ENCODE peak calls at places on chromosomes 3 and 15, in six cellular contexts. Y, M, D, U, W and O are unnamed samples.
A peak's percentile ranks its signal among the peaks of the same experiment; 100 is the strongest.

GRCh38 chr3:177724020-177724638 is 526.8 kb upstream of the TBL1XR1 start:
- DNase-seq in Y (no peak), M (peak; percentile 29), D (no peak), U (peak; percentile 45), W (no peak), O (no peak)

GRCh38 chr15:78408961-78409360 is 29.1 kb upstream of the IREB2 start:
- DNase-seq in Y (no peak), M (peak; percentile 31), D (no peak), U (no peak), W (no peak), O (no peak)

GRCh38 chr3:193011956-193012355 is 94.3 kb upstream of the MB21D2 start:
- DNase-seq in Y (no peak), M (no peak), D (no peak), U (no peak), W (no peak), O (no peak)

GRCh38 chr3:98521897-98522537 is 685 bp downstream of the CLDND1 start:
- DNase-seq in Y (peak; percentile 68), M (peak; percentile 78), D (no peak), U (peak; percentile 80), W (no peak), O (peak; percentile 26)

GRCh38 chr15:60548101-60548500 is 69.2 kb upstream of the ICE2 start:
- DNase-seq in Y (no peak), M (no peak), D (no peak), U (no peak), W (no peak), O (no peak)

GRCh38 chr15:84734794-84735479 is 13.5 kb upstream of the ZNF592 start:
- DNase-seq in Y (peak; percentile 63), M (peak; percentile 64), D (peak; percentile 93), U (peak; percentile 51), W (peak; percentile 88), O (no peak)

GRCh38 chr15:96345560-96346389 is 15.3 kb downstream of the NR2F2 start:
- DNase-seq in Y (peak; percentile 83), M (peak; percentile 58), D (peak; percentile 70), U (peak; percentile 90), W (no peak), O (no peak)

GRCh38 chr15:65044724-65045481 is at the start of gene SLC51B:
- DNase-seq in Y (no peak), M (peak; percentile 13), D (no peak), U (peak; percentile 84), W (no peak), O (no peak)

GRCh38 chr15:78727561-78727960 is 83.7 kb downstream of the ADAMTS7 start:
- DNase-seq in Y (no peak), M (no peak), D (peak; percentile 54), U (no peak), W (no peak), O (no peak)

GRCh38 chr3:156382458-156383346 is 172.2 kb downstream of the SSR3 start:
- DNase-seq in Y (peak; percentile 41), M (peak; percentile 81), D (peak; percentile 70), U (peak; percentile 30), W (no peak), O (no peak)
- H4K91ac ChIP-seq in Y (no peak overlapping the region), M (no peak overlapping the region), D (no peak overlapping the region), U (no peak overlapping the region), W (no peak overlapping the region), O (no peak overlapping the region)

DNA sequence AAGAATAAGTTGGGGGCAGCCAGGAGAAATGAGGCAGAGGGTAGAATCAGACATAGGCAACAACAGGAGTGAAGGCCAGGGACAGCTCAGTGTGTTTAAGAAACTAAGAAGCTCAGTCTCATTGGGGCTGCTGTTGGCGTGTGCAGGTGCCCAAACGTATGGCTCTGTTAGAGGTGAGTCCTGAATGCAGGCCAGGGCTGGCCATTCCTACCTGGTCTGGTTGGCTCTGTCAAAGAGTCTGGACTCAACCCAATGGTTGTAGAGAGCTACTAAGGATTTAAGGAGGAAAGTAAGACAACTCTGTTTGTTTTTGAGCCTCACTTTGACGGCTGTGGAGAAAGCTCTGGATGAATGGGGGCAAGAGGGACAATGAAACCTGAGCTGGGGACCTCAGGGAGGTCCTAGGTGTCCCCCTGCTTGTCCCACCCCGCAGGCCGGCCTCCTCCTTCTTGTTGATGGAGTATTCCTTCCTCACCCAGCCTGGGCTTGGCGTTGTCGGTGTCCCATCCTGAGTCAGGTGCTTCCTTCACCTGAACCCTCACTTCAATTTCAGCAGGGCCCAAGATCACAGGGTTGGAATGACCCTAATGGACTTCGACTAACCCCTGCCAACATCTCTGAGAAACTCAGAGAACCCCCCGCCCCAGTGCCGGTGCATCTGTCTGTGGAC is 8.5 kb downstream of the ITGA11 start:
- DNase-seq in Y (no peak), M (no peak), D (no peak), U (no peak), W (no peak), O (no peak)
- H3K23ac ChIP-seq in Y (no peak overlapping the region), M (no peak overlapping the region), D (no peak overlapping the region), U (no peak overlapping the region), W (no peak overlapping the region), O (no peak overlapping the region)

GRCh38 chr3:187696036-187696435 is 6.3 kb downstream of the RTP2 start:
- DNase-seq in Y (no peak), M (peak; percentile 65), D (no peak), U (no peak), W (no peak), O (no peak)
- H2AK5ac ChIP-seq in Y (no peak overlapping the region), M (no peak overlapping the region), D (no peak overlapping the region), U (no peak overlapping the region), W (no peak overlapping the region), O (no peak overlapping the region)

GRCh38 chr3:182393830-182394367 is 399.4 kb upstream of the ATP11B start:
- DNase-seq in Y (no peak), M (no peak), D (no peak), U (no peak), W (no peak), O (no peak)
- H4K91ac ChIP-seq in Y (no peak overlapping the region), M (no peak overlapping the region), D (no peak overlapping the region), U (no peak overlapping the region), W (no peak overlapping the region), O (no peak overlapping the region)

GRCh38 chr3:46881819-46882376 is 4.4 kb downstream of the PTH1R start:
- DNase-seq in Y (no peak), M (peak; percentile 26), D (no peak), U (peak; percentile 25), W (no peak), O (no peak)
- H3K23ac ChIP-seq in Y (no peak overlapping the region), M (no peak overlapping the region), D (no peak overlapping the region), U (no peak overlapping the region), W (no peak overlapping the region), O (no peak overlapping the region)

DNA sequence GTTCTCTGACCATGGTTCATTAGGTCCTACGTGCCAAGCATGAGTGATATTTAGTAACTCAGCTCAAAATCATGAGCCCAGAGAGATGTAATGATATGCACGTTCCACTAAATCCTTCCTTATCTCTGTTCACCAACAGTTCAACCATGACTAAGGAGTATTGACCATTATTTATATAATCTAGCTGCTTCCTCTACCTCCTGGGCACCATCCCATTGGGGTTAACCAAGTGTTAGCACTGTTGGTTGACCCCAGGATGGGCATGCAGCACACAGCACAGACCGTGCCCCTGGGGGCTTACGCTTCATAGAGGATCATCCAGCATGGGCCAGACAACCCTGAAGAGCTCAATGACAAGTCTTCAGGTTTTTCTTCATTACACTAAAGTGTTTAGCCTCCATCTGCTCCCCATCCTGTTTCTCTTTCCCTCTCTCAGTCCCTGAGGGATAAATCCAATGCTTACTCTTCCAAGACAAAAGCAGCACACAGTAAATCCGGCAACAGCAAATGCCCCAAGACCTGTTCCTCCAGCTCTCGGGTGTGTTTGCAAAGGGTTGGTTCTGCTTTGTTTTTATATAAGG is 10.4 kb downstream of the FAM174B start:
- DNase-seq in Y (no peak), M (peak; percentile 89), D (no peak), U (no peak), W (no peak), O (no peak)
- H2AK5ac ChIP-seq in Y (no peak overlapping the region), M (no peak overlapping the region), D (no peak overlapping the region), U (no peak overlapping the region), W (peak overlapping the region; percentile 97), O (no peak overlapping the region)

GRCh38 chr3:66720508-66720907 is 219.7 kb upstream of the LRIG1 start:
- DNase-seq in Y (no peak), M (no peak), D (no peak), U (no peak), W (no peak), O (no peak)
- H4K91ac ChIP-seq in Y (peak overlapping the region; percentile 22), M (no peak overlapping the region), D (no peak overlapping the region), U (no peak overlapping the region), W (no peak overlapping the region), O (no peak overlapping the region)

GRCh38 chr3:122213650-122214049 is 30.2 kb downstream of the CASR start:
- DNase-seq in Y (no peak), M (no peak), D (no peak), U (no peak), W (no peak), O (no peak)

DNA sequence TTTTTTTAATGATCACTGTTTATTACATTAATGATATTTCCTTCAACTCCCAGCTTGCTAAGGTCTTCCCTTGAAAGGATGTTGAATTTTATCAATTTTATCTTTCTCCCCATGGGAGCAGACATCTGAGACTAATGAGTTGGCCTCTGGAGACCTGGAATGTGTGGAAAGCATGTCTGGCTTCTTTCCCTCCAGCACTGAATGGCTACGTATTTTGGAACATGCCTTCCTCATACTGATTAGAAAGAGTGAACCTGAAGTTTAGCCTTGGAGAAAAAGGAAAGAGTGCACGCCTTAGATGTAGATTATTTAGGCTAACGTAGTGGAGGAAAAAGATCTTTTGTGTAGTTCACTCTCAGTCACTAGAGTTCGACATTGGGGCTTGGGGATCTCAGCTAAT is 25.1 kb downstream of the CASR start:
- DNase-seq in Y (no peak), M (peak; percentile 75), D (no peak), U (no peak), W (no peak), O (no peak)
- H3K23ac ChIP-seq in Y (no peak overlapping the region), M (no peak overlapping the region), D (no peak overlapping the region), U (no peak overlapping the region), W (no peak overlapping the region), O (no peak overlapping the region)

DNA sequence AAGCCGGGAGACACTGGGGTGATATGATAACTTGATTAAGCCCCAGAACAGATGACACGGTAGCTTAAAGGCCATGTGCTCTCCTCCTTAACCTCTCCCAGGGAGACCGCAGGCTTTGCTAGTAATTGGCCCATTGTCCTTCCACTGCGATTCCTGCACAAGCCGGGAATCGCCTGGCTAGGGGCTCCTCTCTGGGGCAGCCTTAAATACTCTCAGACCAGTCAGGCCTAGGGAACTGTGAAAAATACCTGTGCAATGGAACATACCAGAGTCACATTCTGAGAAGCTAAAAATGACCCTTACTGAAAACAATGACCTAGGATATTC is 56.3 kb downstream of the CPN2 start:
- DNase-seq in Y (no peak), M (no peak), D (peak; percentile 53), U (no peak), W (no peak), O (no peak)
- H2AK5ac ChIP-seq in Y (no peak overlapping the region), M (no peak overlapping the region), D (no peak overlapping the region), U (peak overlapping the region; percentile 64), W (no peak overlapping the region), O (no peak overlapping the region)